ENCODE peak calls at places on chromosomes 6 and 20, in seven cellular contexts. One of them, this sample, is unnamed.

GRCh38 chr20:58498445-58499068 is 16.6 kb downstream of the APCDD1L start:
- DNase-seq in activated naive CD4-positive, alpha-beta T cell treated with anti-CD3 and anti-CD28 coated beads for 36 hours: no peak
- DNase-seq in CD8-positive, alpha-beta memory T cell: no peak
- DNase-seq in frontal cortex: no peak
- DNase-seq in activated CD8-positive, alpha-beta memory T cell treated with anti-CD3 and anti-CD28 coated beads, Interleukin-2, amount 50 U/mL, for 48 hours: no peak
- DNase-seq in stimulated activated CD4-positive, alpha-beta T cell treated with anti-CD3 and anti-CD28 coated beads, TNF-alpha, amount 100 ng/mL, for 24 hours: no peak
- DNase-seq in activated T-cell treated with anti-CD3 and anti-CD28 coated beads, Interleukin-2, amount 50 U/mL, for 1 hour: no peak
- DNase-seq in this sample: no peak

GRCh38 chr6:42898891-42899361 is 16.9 kb upstream of the PTCRA start:
- DNase-seq in CD8-positive, alpha-beta memory T cell: peak
- DNase-seq in frontal cortex: no peak
- DNase-seq in activated naive CD4-positive, alpha-beta T cell treated with anti-CD3 and anti-CD28 coated beads for 36 hours: peak
- DNase-seq in activated CD8-positive, alpha-beta memory T cell treated with anti-CD3 and anti-CD28 coated beads, Interleukin-2, amount 50 U/mL, for 48 hours: peak
- DNase-seq in activated T-cell treated with anti-CD3 and anti-CD28 coated beads, Interleukin-2, amount 50 U/mL, for 1 hour: peak
- DNase-seq in stimulated activated CD4-positive, alpha-beta T cell treated with anti-CD3 and anti-CD28 coated beads, TNF-alpha, amount 100 ng/mL, for 24 hours: peak
- DNase-seq in this sample: no peak

GRCh38 chr6:1325471-1326309 is 13.8 kb downstream of the FOXQ1 start:
- DNase-seq in activated CD8-positive, alpha-beta memory T cell treated with anti-CD3 and anti-CD28 coated beads, Interleukin-2, amount 50 U/mL, for 48 hours: no peak
- DNase-seq in frontal cortex: no peak
- DNase-seq in activated T-cell treated with anti-CD3 and anti-CD28 coated beads, Interleukin-2, amount 50 U/mL, for 1 hour: no peak
- DNase-seq in activated naive CD4-positive, alpha-beta T cell treated with anti-CD3 and anti-CD28 coated beads for 36 hours: no peak
- DNase-seq in stimulated activated CD4-positive, alpha-beta T cell treated with anti-CD3 and anti-CD28 coated beads, TNF-alpha, amount 100 ng/mL, for 24 hours: no peak
- DNase-seq in CD8-positive, alpha-beta memory T cell: no peak
- DNase-seq in this sample: no peak

GRCh38 chr6:139882234-139882633 is 507.8 kb upstream of the CITED2 start:
- DNase-seq in activated T-cell treated with anti-CD3 and anti-CD28 coated beads, Interleukin-2, amount 50 U/mL, for 1 hour: no peak
- DNase-seq in CD8-positive, alpha-beta memory T cell: no peak
- DNase-seq in activated CD8-positive, alpha-beta memory T cell treated with anti-CD3 and anti-CD28 coated beads, Interleukin-2, amount 50 U/mL, for 48 hours: no peak
- DNase-seq in frontal cortex: no peak
- DNase-seq in stimulated activated CD4-positive, alpha-beta T cell treated with anti-CD3 and anti-CD28 coated beads, TNF-alpha, amount 100 ng/mL, for 24 hours: no peak
- DNase-seq in activated naive CD4-positive, alpha-beta T cell treated with anti-CD3 and anti-CD28 coated beads for 36 hours: no peak
- DNase-seq in this sample: no peak

GRCh38 chr20:32024683-32025295 is 14.6 kb downstream of the CCM2L start:
- DNase-seq in activated T-cell treated with anti-CD3 and anti-CD28 coated beads, Interleukin-2, amount 50 U/mL, for 1 hour: no peak
- DNase-seq in activated CD8-positive, alpha-beta memory T cell treated with anti-CD3 and anti-CD28 coated beads, Interleukin-2, amount 50 U/mL, for 48 hours: no peak
- DNase-seq in stimulated activated CD4-positive, alpha-beta T cell treated with anti-CD3 and anti-CD28 coated beads, TNF-alpha, amount 100 ng/mL, for 24 hours: no peak
- DNase-seq in frontal cortex: no peak
- DNase-seq in CD8-positive, alpha-beta memory T cell: no peak
- DNase-seq in activated naive CD4-positive, alpha-beta T cell treated with anti-CD3 and anti-CD28 coated beads for 36 hours: no peak
- DNase-seq in this sample: no peak

GRCh38 chr6:82072113-82072512 is 175.4 kb downstream of the IBTK start:
- DNase-seq in CD8-positive, alpha-beta memory T cell: no peak
- DNase-seq in activated CD8-positive, alpha-beta memory T cell treated with anti-CD3 and anti-CD28 coated beads, Interleukin-2, amount 50 U/mL, for 48 hours: no peak
- DNase-seq in frontal cortex: no peak
- DNase-seq in activated naive CD4-positive, alpha-beta T cell treated with anti-CD3 and anti-CD28 coated beads for 36 hours: no peak
- DNase-seq in stimulated activated CD4-positive, alpha-beta T cell treated with anti-CD3 and anti-CD28 coated beads, TNF-alpha, amount 100 ng/mL, for 24 hours: no peak
- DNase-seq in activated T-cell treated with anti-CD3 and anti-CD28 coated beads, Interleukin-2, amount 50 U/mL, for 1 hour: no peak
- DNase-seq in this sample: no peak

GRCh38 chr6:39114395-39114706 is 635 bp downstream of the SAYSD1 start:
- DNase-seq in frontal cortex: no peak
- DNase-seq in CD8-positive, alpha-beta memory T cell: no peak
- DNase-seq in activated naive CD4-positive, alpha-beta T cell treated with anti-CD3 and anti-CD28 coated beads for 36 hours: no peak
- DNase-seq in activated CD8-positive, alpha-beta memory T cell treated with anti-CD3 and anti-CD28 coated beads, Interleukin-2, amount 50 U/mL, for 48 hours: no peak
- DNase-seq in stimulated activated CD4-positive, alpha-beta T cell treated with anti-CD3 and anti-CD28 coated beads, TNF-alpha, amount 100 ng/mL, for 24 hours: no peak
- DNase-seq in activated T-cell treated with anti-CD3 and anti-CD28 coated beads, Interleukin-2, amount 50 U/mL, for 1 hour: no peak
- DNase-seq in this sample: no peak

GRCh38 chr6:5084787-5085637 is at the start of gene PPP1R3G:
- DNase-seq in activated CD8-positive, alpha-beta memory T cell treated with anti-CD3 and anti-CD28 coated beads, Interleukin-2, amount 50 U/mL, for 48 hours: peak
- DNase-seq in frontal cortex: peak
- DNase-seq in activated naive CD4-positive, alpha-beta T cell treated with anti-CD3 and anti-CD28 coated beads for 36 hours: peak
- DNase-seq in activated T-cell treated with anti-CD3 and anti-CD28 coated beads, Interleukin-2, amount 50 U/mL, for 1 hour: no peak
- DNase-seq in CD8-positive, alpha-beta memory T cell: no peak
- DNase-seq in stimulated activated CD4-positive, alpha-beta T cell treated with anti-CD3 and anti-CD28 coated beads, TNF-alpha, amount 100 ng/mL, for 24 hours: no peak
- DNase-seq in this sample: peak

GRCh38 chr20:14979472-14979986 is 642.1 kb upstream of the FLRT3 start:
- DNase-seq in activated naive CD4-positive, alpha-beta T cell treated with anti-CD3 and anti-CD28 coated beads for 36 hours: no peak
- DNase-seq in activated CD8-positive, alpha-beta memory T cell treated with anti-CD3 and anti-CD28 coated beads, Interleukin-2, amount 50 U/mL, for 48 hours: no peak
- DNase-seq in frontal cortex: no peak
- DNase-seq in CD8-positive, alpha-beta memory T cell: no peak
- DNase-seq in stimulated activated CD4-positive, alpha-beta T cell treated with anti-CD3 and anti-CD28 coated beads, TNF-alpha, amount 100 ng/mL, for 24 hours: no peak
- DNase-seq in activated T-cell treated with anti-CD3 and anti-CD28 coated beads, Interleukin-2, amount 50 U/mL, for 1 hour: no peak
- DNase-seq in this sample: no peak